ENCODE peak calls at places on chromosomes 16 and 17, in five cellular contexts. One of them, this sample, is unnamed.
A peak's percentile ranks its signal among the peaks of the same experiment; 100 is the strongest.

GRCh38 chr16:2019500-2019899 is at the start of gene NPW:
- ATAC-seq in pancreas: no peak
- ATAC-seq in psoas muscle: no peak
- ATAC-seq in heart left ventricle: no peak
- ATAC-seq in heart right ventricle: no peak
- ATAC-seq in this sample: no peak

GRCh38 chr16:74447578-74447977 is 26.3 kb upstream of the CLEC18B start:
- ATAC-seq in pancreas: no peak
- ATAC-seq in psoas muscle: no peak
- ATAC-seq in heart left ventricle: no peak
- ATAC-seq in heart right ventricle: no peak
- ATAC-seq in this sample: no peak

GRCh38 chr17:34321981-34322380 is 2.7 kb downstream of the CCL8 start:
- ATAC-seq in pancreas: no peak
- ATAC-seq in psoas muscle: no peak
- ATAC-seq in heart left ventricle: peak; percentile 62
- ATAC-seq in heart right ventricle: no peak
- ATAC-seq in this sample: peak; percentile 34

GRCh38 chr17:51238253-51238887 is 21.5 kb downstream of the MBTD1 start:
- ATAC-seq in pancreas: no peak
- ATAC-seq in psoas muscle: no peak
- ATAC-seq in heart left ventricle: no peak
- ATAC-seq in heart right ventricle: no peak
- ATAC-seq in this sample: no peak

GRCh38 chr17:27618417-27618816 is 12.6 kb upstream of the LGALS9 start:
- ATAC-seq in pancreas: no peak
- ATAC-seq in psoas muscle: no peak
- ATAC-seq in heart left ventricle: no peak
- ATAC-seq in heart right ventricle: no peak
- ATAC-seq in this sample: no peak

GRCh38 chr16:89855986-89856385 is 17.4 kb upstream of the TCF25 start:
- ATAC-seq in pancreas: no peak
- ATAC-seq in psoas muscle: no peak
- ATAC-seq in heart left ventricle: no peak
- ATAC-seq in heart right ventricle: no peak
- ATAC-seq in this sample: no peak

GRCh38 chr17:1022278-1023024 is 25.5 kb downstream of the TIMM22 start:
- ATAC-seq in pancreas: no peak
- ATAC-seq in psoas muscle: peak; percentile 73
- ATAC-seq in heart left ventricle: peak; percentile 72
- ATAC-seq in heart right ventricle: peak; percentile 73
- ATAC-seq in this sample: peak; percentile 26

GRCh38 chr17:6823011-6823442 is 8.5 kb downstream of the TEKT1 start:
- ATAC-seq in pancreas: peak; percentile 12
- ATAC-seq in psoas muscle: no peak
- ATAC-seq in heart left ventricle: no peak
- ATAC-seq in heart right ventricle: no peak
- ATAC-seq in this sample: no peak

GRCh38 chr16:87945351-87946042 is 5.7 kb upstream of the BANP start:
- ATAC-seq in pancreas: peak; percentile 90
- ATAC-seq in psoas muscle: peak; percentile 72
- ATAC-seq in heart left ventricle: peak; percentile 90
- ATAC-seq in heart right ventricle: peak; percentile 82
- ATAC-seq in this sample: peak; percentile 92

GRCh38 chr17:75147878-75148546 is 6.3 kb downstream of the JPT1 start:
- ATAC-seq in pancreas: peak; percentile 84
- ATAC-seq in psoas muscle: no peak
- ATAC-seq in heart left ventricle: no peak
- ATAC-seq in heart right ventricle: no peak
- ATAC-seq in this sample: no peak

GRCh38 chr16:71792176-71792575 is 16.5 kb downstream of the AP1G1 start:
- ATAC-seq in pancreas: no peak
- ATAC-seq in psoas muscle: no peak
- ATAC-seq in heart left ventricle: no peak
- ATAC-seq in heart right ventricle: no peak
- ATAC-seq in this sample: no peak

GRCh38 chr16:74623214-74623842 is 16.4 kb upstream of the GLG1 start:
- ATAC-seq in pancreas: peak; percentile 47
- ATAC-seq in psoas muscle: peak; percentile 87
- ATAC-seq in heart left ventricle: peak; percentile 59
- ATAC-seq in heart right ventricle: peak; percentile 46
- ATAC-seq in this sample: no peak

GRCh38 chr17:63282455-63282854 is 163.7 kb downstream of the CYB561 start:
- ATAC-seq in pancreas: no peak
- ATAC-seq in psoas muscle: no peak
- ATAC-seq in heart left ventricle: no peak
- ATAC-seq in heart right ventricle: no peak
- ATAC-seq in this sample: no peak

GRCh38 chr17:41822216-41823140 is 9.7 kb downstream of the FKBP10 start:
- ATAC-seq in pancreas: no peak
- ATAC-seq in psoas muscle: no peak
- ATAC-seq in heart left ventricle: no peak
- ATAC-seq in heart right ventricle: no peak
- ATAC-seq in this sample: no peak

GRCh38 chr16:56295059-56295673 is 103.9 kb downstream of the GNAO1 start:
- ATAC-seq in pancreas: no peak
- ATAC-seq in psoas muscle: peak; percentile 38
- ATAC-seq in heart left ventricle: peak; percentile 23
- ATAC-seq in heart right ventricle: peak; percentile 44
- ATAC-seq in this sample: no peak

GRCh38 chr17:6413073-6413472 is 21.8 kb downstream of the AIPL1 start:
- ATAC-seq in pancreas: peak; percentile 74
- ATAC-seq in psoas muscle: no peak
- ATAC-seq in heart left ventricle: no peak
- ATAC-seq in heart right ventricle: no peak
- ATAC-seq in this sample: no peak

GRCh38 chr17:77735341-77736206 is 222.9 kb upstream of the TNRC6C start:
- ATAC-seq in pancreas: peak; percentile 35
- ATAC-seq in psoas muscle: peak; percentile 52
- ATAC-seq in heart left ventricle: peak; percentile 73
- ATAC-seq in heart right ventricle: peak; percentile 83
- ATAC-seq in this sample: peak; percentile 74

GRCh38 chr16:50354629-50355456 is 13.9 kb downstream of the BRD7 start:
- ATAC-seq in pancreas: peak; percentile 38
- ATAC-seq in psoas muscle: no peak
- ATAC-seq in heart left ventricle: no peak
- ATAC-seq in heart right ventricle: no peak
- ATAC-seq in this sample: no peak

GRCh38 chr17:77343031-77343866 is 202.5 kb downstream of the SEC14L1 start:
- ATAC-seq in pancreas: no peak
- ATAC-seq in psoas muscle: no peak
- ATAC-seq in heart left ventricle: no peak
- ATAC-seq in heart right ventricle: no peak
- ATAC-seq in this sample: no peak

GRCh38 chr17:21162394-21162775 is 35.6 kb downstream of the DHRS7B start:
- ATAC-seq in pancreas: peak; percentile 6
- ATAC-seq in psoas muscle: no peak
- ATAC-seq in heart left ventricle: no peak
- ATAC-seq in heart right ventricle: no peak
- ATAC-seq in this sample: no peak

GRCh38 chr17:78329263-78330059 is 30.4 kb downstream of the SOCS3 start:
- ATAC-seq in pancreas: peak; percentile 13
- ATAC-seq in psoas muscle: no peak
- ATAC-seq in heart left ventricle: no peak
- ATAC-seq in heart right ventricle: no peak
- ATAC-seq in this sample: peak; percentile 4

GRCh38 chr17:65278050-65278819 is 141.1 kb downstream of the RGS9 start:
- ATAC-seq in pancreas: peak; percentile 81
- ATAC-seq in psoas muscle: peak; percentile 65
- ATAC-seq in heart left ventricle: peak; percentile 73
- ATAC-seq in heart right ventricle: peak; percentile 64
- ATAC-seq in this sample: peak; percentile 75

GRCh38 chr16:57042157-57043111 is 49.9 kb upstream of the CPNE2 start:
- ATAC-seq in pancreas: no peak
- ATAC-seq in psoas muscle: no peak
- ATAC-seq in heart left ventricle: no peak
- ATAC-seq in heart right ventricle: no peak
- ATAC-seq in this sample: no peak

GRCh38 chr17:36755586-36755985 is 154.2 kb downstream of the MRM1 start:
- ATAC-seq in pancreas: no peak
- ATAC-seq in psoas muscle: no peak
- ATAC-seq in heart left ventricle: no peak
- ATAC-seq in heart right ventricle: no peak
- ATAC-seq in this sample: no peak

GRCh38 chr17:7745748-7746470 is 28.4 kb downstream of the DNAH2 start:
- ATAC-seq in pancreas: no peak
- ATAC-seq in psoas muscle: no peak
- ATAC-seq in heart left ventricle: no peak
- ATAC-seq in heart right ventricle: no peak
- ATAC-seq in this sample: no peak

GRCh38 chr16:11612110-11612981 is 25.6 kb upstream of the LITAF start:
- ATAC-seq in pancreas: peak; percentile 82
- ATAC-seq in psoas muscle: peak; percentile 26
- ATAC-seq in heart left ventricle: peak; percentile 27
- ATAC-seq in heart right ventricle: peak; percentile 16
- ATAC-seq in this sample: peak; percentile 42
- H3K4me1 ChIP-seq in pancreas: no peaks in the 10 kb centered on the region
- H3K4me1 ChIP-seq in psoas muscle: peaks cover 5% of the 10 kb centered on the region
- H3K4me1 ChIP-seq in heart left ventricle: peaks cover 55% of the 10 kb centered on the region
- H3K4me1 ChIP-seq in heart right ventricle: no peaks in the 10 kb centered on the region
- H3K4me1 ChIP-seq in this sample: no peaks in the 10 kb centered on the region

GRCh38 chr16:81774348-81774747 is 4.7 kb upstream of the PLCG2 start:
- ATAC-seq in pancreas: no peak
- ATAC-seq in psoas muscle: no peak
- ATAC-seq in heart left ventricle: peak; percentile 28
- ATAC-seq in heart right ventricle: peak; percentile 62
- ATAC-seq in this sample: no peak
- H3K4me1 ChIP-seq in pancreas: no peaks in the 10 kb centered on the region
- H3K4me1 ChIP-seq in psoas muscle: no peaks in the 10 kb centered on the region
- H3K4me1 ChIP-seq in heart left ventricle: peaks cover 13% of the 10 kb centered on the region
- H3K4me1 ChIP-seq in heart right ventricle: peaks cover 19% of the 10 kb centered on the region
- H3K4me1 ChIP-seq in this sample: peaks cover 9% of the 10 kb centered on the region

GRCh38 chr17:15884731-15885130 is 60.2 kb upstream of the ADORA2B start:
- ATAC-seq in pancreas: no peak
- ATAC-seq in psoas muscle: no peak
- ATAC-seq in heart left ventricle: no peak
- ATAC-seq in heart right ventricle: no peak
- ATAC-seq in this sample: no peak
- H3K4me1 ChIP-seq in pancreas: no peaks in the 10 kb centered on the region
- H3K4me1 ChIP-seq in psoas muscle: no peaks in the 10 kb centered on the region
- H3K4me1 ChIP-seq in heart left ventricle: peaks cover 14% of the 10 kb centered on the region
- H3K4me1 ChIP-seq in heart right ventricle: no peaks in the 10 kb centered on the region
- H3K4me1 ChIP-seq in this sample: no peaks in the 10 kb centered on the region

GRCh38 chr17:83190601-83191387 is 111.4 kb downstream of the METRNL start:
- ATAC-seq in pancreas: no peak
- ATAC-seq in psoas muscle: no peak
- ATAC-seq in heart left ventricle: no peak
- ATAC-seq in heart right ventricle: no peak
- ATAC-seq in this sample: no peak
- H3K4me1 ChIP-seq in pancreas: no peaks in the 10 kb centered on the region
- H3K4me1 ChIP-seq in psoas muscle: peaks cover 5% of the 10 kb centered on the region
- H3K4me1 ChIP-seq in heart left ventricle: peaks cover 37% of the 10 kb centered on the region
- H3K4me1 ChIP-seq in heart right ventricle: peaks cover 22% of the 10 kb centered on the region
- H3K4me1 ChIP-seq in this sample: peaks cover 67% of the 10 kb centered on the region

GRCh38 chr16:28498666-28499065 is 4.2 kb downstream of the APOBR start:
- ATAC-seq in pancreas: no peak
- ATAC-seq in psoas muscle: no peak
- ATAC-seq in heart left ventricle: no peak
- ATAC-seq in heart right ventricle: no peak
- ATAC-seq in this sample: no peak

GRCh38 chr16:28502290-28502689 is 4.3 kb downstream of the IL27 start:
- ATAC-seq in pancreas: no peak
- ATAC-seq in psoas muscle: no peak
- ATAC-seq in heart left ventricle: no peak
- ATAC-seq in heart right ventricle: no peak
- ATAC-seq in this sample: no peak

GRCh38 chr16:28501258-28502232 is 5.1 kb downstream of the IL27 start:
- ATAC-seq in pancreas: no peak
- ATAC-seq in psoas muscle: no peak
- ATAC-seq in heart left ventricle: no peak
- ATAC-seq in heart right ventricle: no peak
- ATAC-seq in this sample: no peak

GRCh38 chr16:28497861-28498599 is 3.6 kb downstream of the APOBR start:
- ATAC-seq in pancreas: no peak
- ATAC-seq in psoas muscle: no peak
- ATAC-seq in heart left ventricle: no peak
- ATAC-seq in heart right ventricle: no peak
- ATAC-seq in this sample: no peak

GRCh38 chr16:28499854-28500253 is 5.4 kb downstream of the APOBR start:
- ATAC-seq in pancreas: no peak
- ATAC-seq in psoas muscle: no peak
- ATAC-seq in heart left ventricle: no peak
- ATAC-seq in heart right ventricle: no peak
- ATAC-seq in this sample: no peak
- H3K4me1 ChIP-seq in pancreas: no peaks in the 10 kb centered on the region
- H3K4me1 ChIP-seq in psoas muscle: no peaks in the 10 kb centered on the region
- H3K4me1 ChIP-seq in heart left ventricle: peaks cover 18% of the 10 kb centered on the region
- H3K4me1 ChIP-seq in heart right ventricle: no peaks in the 10 kb centered on the region
- H3K4me1 ChIP-seq in this sample: no peaks in the 10 kb centered on the region

This sample was measured in gastroesophageal sphincter.